ENCODE peak calls at places on chromosomes 1 and 21, in seven cellular contexts. One of them, this sample, is unnamed.

GRCh38 chr21:43930848-43931384 is 65.9 kb downstream of the AGPAT3 start:
- DNase-seq in left lung: no peak
- DNase-seq in cardiac fibroblast: no peak
- DNase-seq in foreskin keratinocyte: no peak
- DNase-seq in activated B cell treated with CpG ODN at 0.5 μM for 24 hours: no peak
- DNase-seq in uterus: no peak
- DNase-seq in tibial artery: no peak
- DNase-seq in this sample: no peak

GRCh38 chr1:7885513-7886298 is 32.8 kb upstream of the UTS2 start:
- DNase-seq in foreskin keratinocyte: peak
- DNase-seq in left lung: peak
- DNase-seq in cardiac fibroblast: no peak
- DNase-seq in uterus: no peak
- DNase-seq in tibial artery: no peak
- DNase-seq in activated B cell treated with CpG ODN at 0.5 μM for 24 hours: no peak
- DNase-seq in this sample: no peak

GRCh38 chr1:82391712-82392111 is 591.0 kb downstream of the ADGRL2 start:
- DNase-seq in foreskin keratinocyte: no peak
- DNase-seq in uterus: no peak
- DNase-seq in tibial artery: no peak
- DNase-seq in activated B cell treated with CpG ODN at 0.5 μM for 24 hours: no peak
- DNase-seq in left lung: no peak
- DNase-seq in cardiac fibroblast: peak
- DNase-seq in this sample: no peak

GRCh38 chr1:226980565-226981385 is 40.7 kb downstream of the COQ8A start:
- DNase-seq in foreskin keratinocyte: no peak
- DNase-seq in tibial artery: no peak
- DNase-seq in uterus: no peak
- DNase-seq in cardiac fibroblast: no peak
- DNase-seq in left lung: no peak
- DNase-seq in activated B cell treated with CpG ODN at 0.5 μM for 24 hours: no peak
- DNase-seq in this sample: no peak

GRCh38 chr1:115912116-115912515 is 64.2 kb upstream of the SLC22A15 start:
- DNase-seq in tibial artery: no peak
- DNase-seq in left lung: no peak
- DNase-seq in foreskin keratinocyte: no peak
- DNase-seq in cardiac fibroblast: no peak
- DNase-seq in uterus: no peak
- DNase-seq in activated B cell treated with CpG ODN at 0.5 μM for 24 hours: no peak
- DNase-seq in this sample: no peak

GRCh38 chr1:116322752-116323405 is 50.2 kb upstream of the ATP1A1 start:
- DNase-seq in activated B cell treated with CpG ODN at 0.5 μM for 24 hours: no peak
- DNase-seq in uterus: no peak
- DNase-seq in tibial artery: no peak
- DNase-seq in left lung: no peak
- DNase-seq in foreskin keratinocyte: no peak
- DNase-seq in cardiac fibroblast: no peak
- DNase-seq in this sample: no peak

GRCh38 chr1:1889847-1890505 is 911 bp downstream of the GNB1 start:
- DNase-seq in tibial artery: peak
- DNase-seq in activated B cell treated with CpG ODN at 0.5 μM for 24 hours: peak
- DNase-seq in left lung: peak
- DNase-seq in foreskin keratinocyte: no peak
- DNase-seq in cardiac fibroblast: peak
- DNase-seq in uterus: no peak
- DNase-seq in this sample: peak

GRCh38 chr1:150548632-150549495 is at the start of gene ADAMTSL4:
- DNase-seq in cardiac fibroblast: peak
- DNase-seq in tibial artery: peak
- DNase-seq in activated B cell treated with CpG ODN at 0.5 μM for 24 hours: peak
- DNase-seq in foreskin keratinocyte: no peak
- DNase-seq in uterus: peak
- DNase-seq in left lung: peak
- DNase-seq in this sample: peak

GRCh38 chr1:174626031-174627020 is 178.6 kb downstream of the GPR52 start:
- DNase-seq in tibial artery: no peak
- DNase-seq in activated B cell treated with CpG ODN at 0.5 μM for 24 hours: no peak
- DNase-seq in cardiac fibroblast: peak
- DNase-seq in foreskin keratinocyte: peak
- DNase-seq in left lung: no peak
- DNase-seq in uterus: no peak
- DNase-seq in this sample: peak

GRCh38 chr1:172951728-172952365 is 98.9 kb downstream of the TNFSF18 start:
- DNase-seq in tibial artery: no peak
- DNase-seq in uterus: no peak
- DNase-seq in left lung: no peak
- DNase-seq in cardiac fibroblast: peak
- DNase-seq in foreskin keratinocyte: peak
- DNase-seq in activated B cell treated with CpG ODN at 0.5 μM for 24 hours: no peak
- DNase-seq in this sample: peak

GRCh38 chr1:89273324-89273778 is 691 bp upstream of the GBP5 start:
- DNase-seq in cardiac fibroblast: no peak
- DNase-seq in tibial artery: no peak
- DNase-seq in foreskin keratinocyte: no peak
- DNase-seq in left lung: no peak
- DNase-seq in uterus: no peak
- DNase-seq in activated B cell treated with CpG ODN at 0.5 μM for 24 hours: no peak
- DNase-seq in this sample: no peak

GRCh38 chr1:184242507-184242943 is 144.3 kb upstream of the C1orf21 start:
- DNase-seq in tibial artery: no peak
- DNase-seq in activated B cell treated with CpG ODN at 0.5 μM for 24 hours: no peak
- DNase-seq in left lung: no peak
- DNase-seq in foreskin keratinocyte: no peak
- DNase-seq in cardiac fibroblast: peak
- DNase-seq in uterus: no peak
- DNase-seq in this sample: peak

GRCh38 chr1:26972390-26972789 is 12.1 kb upstream of the KDF1 start:
- DNase-seq in activated B cell treated with CpG ODN at 0.5 μM for 24 hours: no peak
- DNase-seq in foreskin keratinocyte: no peak
- DNase-seq in uterus: no peak
- DNase-seq in left lung: no peak
- DNase-seq in cardiac fibroblast: no peak
- DNase-seq in tibial artery: no peak
- DNase-seq in this sample: peak

GRCh38 chr1:62573675-62574074 is 23.6 kb upstream of the ANGPTL3 start:
- DNase-seq in foreskin keratinocyte: no peak
- DNase-seq in activated B cell treated with CpG ODN at 0.5 μM for 24 hours: no peak
- DNase-seq in left lung: no peak
- DNase-seq in tibial artery: no peak
- DNase-seq in cardiac fibroblast: no peak
- DNase-seq in uterus: no peak
- DNase-seq in this sample: no peak

GRCh38 chr1:218931331-218931730 is 242.3 kb upstream of the LYPLAL1 start:
- DNase-seq in activated B cell treated with CpG ODN at 0.5 μM for 24 hours: no peak
- DNase-seq in uterus: no peak
- DNase-seq in foreskin keratinocyte: no peak
- DNase-seq in tibial artery: no peak
- DNase-seq in left lung: no peak
- DNase-seq in cardiac fibroblast: peak
- DNase-seq in this sample: peak

GRCh38 chr1:224644553-224645154 is 28.5 kb downstream of the CNIH3 start:
- DNase-seq in uterus: no peak
- DNase-seq in left lung: no peak
- DNase-seq in tibial artery: no peak
- DNase-seq in cardiac fibroblast: peak
- DNase-seq in activated B cell treated with CpG ODN at 0.5 μM for 24 hours: peak
- DNase-seq in foreskin keratinocyte: peak
- DNase-seq in this sample: peak

GRCh38 chr1:155379180-155379876 is 58.6 kb downstream of the RUSC1 start:
- DNase-seq in activated B cell treated with CpG ODN at 0.5 μM for 24 hours: no peak
- DNase-seq in cardiac fibroblast: peak
- DNase-seq in left lung: no peak
- DNase-seq in tibial artery: no peak
- DNase-seq in foreskin keratinocyte: no peak
- DNase-seq in uterus: no peak
- DNase-seq in this sample: peak

GRCh38 chr1:176691251-176692228 is 228.6 kb downstream of the PAPPA2 start:
- DNase-seq in cardiac fibroblast: peak
- DNase-seq in activated B cell treated with CpG ODN at 0.5 μM for 24 hours: no peak
- DNase-seq in tibial artery: no peak
- DNase-seq in uterus: no peak
- DNase-seq in foreskin keratinocyte: peak
- DNase-seq in left lung: no peak
- DNase-seq in this sample: peak

DNA sequence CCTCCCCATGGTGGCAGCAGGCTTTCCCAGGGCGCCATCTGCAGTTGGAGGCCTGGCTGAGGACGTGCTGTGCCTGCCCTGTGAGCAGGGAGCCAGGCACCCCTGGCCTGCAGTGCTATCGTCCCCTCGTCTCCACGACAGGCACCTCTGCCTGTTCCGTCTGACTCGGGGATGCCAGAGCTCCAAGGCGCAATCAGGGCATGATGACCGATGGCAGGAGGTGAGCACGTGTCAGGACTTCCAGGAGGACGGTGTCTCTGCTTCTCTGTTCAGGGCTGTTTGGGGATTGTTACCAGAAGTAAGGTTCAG is 125.2 kb downstream of the PCBP3 start:
- DNase-seq in foreskin keratinocyte: no peak
- DNase-seq in left lung: no peak
- DNase-seq in cardiac fibroblast: no peak
- DNase-seq in uterus: no peak
- DNase-seq in tibial artery: no peak
- DNase-seq in activated B cell treated with CpG ODN at 0.5 μM for 24 hours: no peak
- DNase-seq in this sample: no peak
- TF ChIP-seq CTCF in foreskin keratinocyte: peak
- TF ChIP-seq CTCF in left lung: no peak
- TF ChIP-seq CTCF in cardiac fibroblast: peak
- TF ChIP-seq CTCF in uterus: no peak
- TF ChIP-seq CTCF in tibial artery: no peak
- TF ChIP-seq CTCF in activated B cell treated with CpG ODN at 0.5 μM for 24 hours: no peak
- TF ChIP-seq CTCF in this sample: peak

GRCh38 chr1:54874079-54874830 is 12.7 kb downstream of the DHCR24 start:
- DNase-seq in tibial artery: no peak
- DNase-seq in uterus: no peak
- DNase-seq in left lung: no peak
- DNase-seq in cardiac fibroblast: no peak
- DNase-seq in activated B cell treated with CpG ODN at 0.5 μM for 24 hours: no peak
- DNase-seq in foreskin keratinocyte: no peak
- DNase-seq in this sample: no peak

GRCh38 chr1:54869173-54869851 is 17.7 kb downstream of the DHCR24 start:
- DNase-seq in uterus: no peak
- DNase-seq in foreskin keratinocyte: no peak
- DNase-seq in tibial artery: no peak
- DNase-seq in cardiac fibroblast: no peak
- DNase-seq in left lung: no peak
- DNase-seq in activated B cell treated with CpG ODN at 0.5 μM for 24 hours: no peak
- DNase-seq in this sample: no peak

GRCh38 chr1:54871275-54872040 is 15.5 kb downstream of the DHCR24 start:
- DNase-seq in cardiac fibroblast: no peak
- DNase-seq in activated B cell treated with CpG ODN at 0.5 μM for 24 hours: no peak
- DNase-seq in tibial artery: no peak
- DNase-seq in left lung: no peak
- DNase-seq in foreskin keratinocyte: no peak
- DNase-seq in uterus: no peak
- DNase-seq in this sample: no peak

GRCh38 chr1:54870869-54871268 is 16.1 kb downstream of the DHCR24 start:
- DNase-seq in foreskin keratinocyte: no peak
- DNase-seq in left lung: no peak
- DNase-seq in tibial artery: no peak
- DNase-seq in uterus: no peak
- DNase-seq in cardiac fibroblast: no peak
- DNase-seq in activated B cell treated with CpG ODN at 0.5 μM for 24 hours: no peak
- DNase-seq in this sample: no peak

DNA sequence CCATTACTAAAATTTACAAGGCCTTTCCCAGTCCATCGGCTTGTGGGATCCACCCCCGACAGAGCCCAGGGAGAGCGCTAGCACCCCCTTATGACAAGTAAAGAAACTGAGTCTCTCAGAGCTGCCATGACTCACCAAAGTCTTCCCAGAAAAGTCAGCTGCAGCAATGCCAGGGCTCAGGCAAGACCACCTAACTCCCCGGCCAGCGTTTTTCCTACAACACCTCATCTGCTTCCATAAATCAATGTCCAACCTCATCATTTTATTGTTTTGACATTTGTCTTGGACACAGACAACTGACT is 15.0 kb downstream of the DHCR24 start:
- DNase-seq in cardiac fibroblast: no peak
- DNase-seq in left lung: no peak
- DNase-seq in uterus: no peak
- DNase-seq in foreskin keratinocyte: no peak
- DNase-seq in tibial artery: no peak
- DNase-seq in activated B cell treated with CpG ODN at 0.5 μM for 24 hours: no peak
- DNase-seq in this sample: no peak
- TF ChIP-seq CTCF in cardiac fibroblast: no peak
- TF ChIP-seq CTCF in left lung: no peak
- TF ChIP-seq CTCF in uterus: no peak
- TF ChIP-seq CTCF in foreskin keratinocyte: peak
- TF ChIP-seq CTCF in tibial artery: no peak
- TF ChIP-seq CTCF in activated B cell treated with CpG ODN at 0.5 μM for 24 hours: no peak
- TF ChIP-seq CTCF in this sample: peak

DNA sequence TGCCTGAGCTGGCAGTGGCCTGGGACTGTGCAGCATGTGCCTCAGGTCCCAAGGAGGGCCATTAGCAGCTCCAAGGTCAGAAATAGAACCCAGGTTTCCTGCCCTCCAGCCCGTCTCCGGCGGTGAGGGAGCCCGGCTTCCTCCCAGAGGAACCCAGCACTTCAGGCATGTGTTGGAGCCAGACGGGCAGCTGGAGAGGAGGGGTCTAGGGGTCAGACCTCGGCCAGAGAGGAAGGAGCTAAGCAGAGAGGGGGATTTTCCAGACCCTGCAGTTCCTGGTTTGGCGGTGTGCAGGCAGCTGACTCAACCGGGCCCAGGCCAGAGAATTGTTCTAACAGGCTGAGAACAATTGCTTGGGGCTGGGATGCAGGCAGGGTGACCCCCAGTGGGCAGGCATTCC is 37.1 kb downstream of the HSPG2 start:
- DNase-seq in tibial artery: no peak
- DNase-seq in left lung: no peak
- DNase-seq in cardiac fibroblast: peak
- DNase-seq in uterus: no peak
- DNase-seq in activated B cell treated with CpG ODN at 0.5 μM for 24 hours: no peak
- DNase-seq in foreskin keratinocyte: no peak
- DNase-seq in this sample: peak
- TF ChIP-seq CTCF in tibial artery: no peak
- TF ChIP-seq CTCF in left lung: no peak
- TF ChIP-seq CTCF in cardiac fibroblast: no peak
- TF ChIP-seq CTCF in uterus: no peak
- TF ChIP-seq CTCF in activated B cell treated with CpG ODN at 0.5 μM for 24 hours: no peak
- TF ChIP-seq CTCF in foreskin keratinocyte: no peak
- TF ChIP-seq CTCF in this sample: no peak

GRCh38 chr1:118225471-118225870 is 40.4 kb upstream of the SPAG17 start:
- DNase-seq in tibial artery: no peak
- DNase-seq in cardiac fibroblast: no peak
- DNase-seq in activated B cell treated with CpG ODN at 0.5 μM for 24 hours: no peak
- DNase-seq in foreskin keratinocyte: no peak
- DNase-seq in uterus: no peak
- DNase-seq in left lung: no peak
- DNase-seq in this sample: no peak

GRCh38 chr1:118219438-118219837 is 34.4 kb upstream of the SPAG17 start:
- DNase-seq in uterus: no peak
- DNase-seq in cardiac fibroblast: no peak
- DNase-seq in activated B cell treated with CpG ODN at 0.5 μM for 24 hours: no peak
- DNase-seq in tibial artery: no peak
- DNase-seq in left lung: no peak
- DNase-seq in foreskin keratinocyte: no peak
- DNase-seq in this sample: no peak

DNA sequence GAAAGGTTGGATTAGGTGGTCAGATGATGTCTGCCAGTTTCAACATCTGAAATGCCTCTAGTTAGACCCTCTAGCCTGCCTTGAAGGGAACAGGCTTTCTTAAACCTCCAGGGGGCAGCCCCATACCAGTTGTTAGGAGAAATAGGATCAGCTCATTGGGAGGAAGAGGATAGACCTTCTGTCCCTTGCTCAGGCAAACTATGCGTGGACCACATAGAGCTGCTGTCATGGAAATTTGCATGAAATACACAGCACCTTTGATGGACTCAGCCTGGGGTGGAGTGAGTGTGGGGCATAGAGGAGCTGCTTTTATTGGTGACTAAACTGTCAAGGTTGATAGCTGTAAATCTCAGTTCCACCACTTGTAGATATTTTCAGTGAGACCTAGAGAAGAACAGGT is 38.4 kb upstream of the SPAG17 start:
- DNase-seq in left lung: no peak
- DNase-seq in cardiac fibroblast: peak
- DNase-seq in foreskin keratinocyte: no peak
- DNase-seq in activated B cell treated with CpG ODN at 0.5 μM for 24 hours: no peak
- DNase-seq in uterus: no peak
- DNase-seq in tibial artery: no peak
- DNase-seq in this sample: peak
- TF ChIP-seq CTCF in left lung: no peak
- TF ChIP-seq CTCF in cardiac fibroblast: peak
- TF ChIP-seq CTCF in foreskin keratinocyte: peak
- TF ChIP-seq CTCF in activated B cell treated with CpG ODN at 0.5 μM for 24 hours: no peak
- TF ChIP-seq CTCF in uterus: no peak
- TF ChIP-seq CTCF in tibial artery: no peak
- TF ChIP-seq CTCF in this sample: peak